ENCODE peak calls at places on chromosomes 13 and 19, in five cellular contexts. O, A, Q, P and Z are unnamed samples.
A peak's percentile ranks its signal among the peaks of the same experiment; 100 is the strongest.

GRCh38 chr13:102394158-102395053 is 7.4 kb downstream of the FGF14 start:
- DNase-seq in O (peak; percentile 87), A (peak; percentile 72), Q (peak; percentile 84), P (peak; percentile 97), Z (peak; percentile 98)

GRCh38 chr13:34412817-34413365 is 529.2 kb upstream of the NBEA start:
- DNase-seq in O (no peak), A (peak; percentile 76), Q (no peak), P (no peak), Z (no peak)

GRCh38 chr13:23765531-23765930 is 123.7 kb downstream of the MIPEP start:
- DNase-seq in O (no peak), A (no peak), Q (no peak), P (no peak), Z (no peak)

GRCh38 chr13:101098873-101099272 is 317.4 kb downstream of the NALCN start:
- DNase-seq in O (no peak), A (no peak), Q (no peak), P (no peak), Z (no peak)

GRCh38 chr19:58007285-58007684 is 4.7 kb upstream of the ZNF606 start:
- DNase-seq in O (peak; percentile 11), A (no peak), Q (no peak), P (peak; percentile 8), Z (no peak)

GRCh38 chr13:24053505-24054251 is 106.8 kb upstream of the SPATA13 start:
- DNase-seq in O (peak; percentile 81), A (peak; percentile 80), Q (no peak), P (peak; percentile 79), Z (no peak)

GRCh38 chr13:108859202-108860012 is 230.0 kb downstream of the MYO16 start:
- DNase-seq in O (peak; percentile 94), A (no peak), Q (no peak), P (no peak), Z (no peak)

GRCh38 chr19:34452671-34453253 is 24.6 kb downstream of the UBA2 start:
- DNase-seq in O (peak; percentile 57), A (no peak), Q (no peak), P (no peak), Z (no peak)

GRCh38 chr19:14544047-14544446 is 14.7 kb downstream of the TECR start:
- DNase-seq in O (no peak), A (peak; percentile 24), Q (no peak), P (no peak), Z (no peak)

GRCh38 chr19:45962021-45962420 is 11.6 kb downstream of the NOVA2 start:
- DNase-seq in O (no peak), A (no peak), Q (no peak), P (no peak), Z (no peak)

GRCh38 chr19:11535792-11536595 is 2.7 kb upstream of the CNN1 start:
- DNase-seq in O (peak; percentile 91), A (peak; percentile 82), Q (peak; percentile 82), P (peak; percentile 85), Z (peak; percentile 68)

GRCh38 chr19:4866595-4867424 is 657 bp downstream of the PLIN3 start:
- DNase-seq in O (peak; percentile 47), A (peak; percentile 47), Q (peak; percentile 54), P (peak; percentile 58), Z (peak; percentile 94)

GRCh38 chr19:447816-448546 is 12.9 kb downstream of the SHC2 start:
- DNase-seq in O (peak; percentile 19), A (no peak), Q (no peak), P (no peak), Z (no peak)

GRCh38 chr19:36972594-36972993 is 56.5 kb downstream of the ZNF568 start:
- DNase-seq in O (no peak), A (no peak), Q (no peak), P (no peak), Z (no peak)

GRCh38 chr19:45507864-45508680 is 793 bp downstream of the VASP start:
- DNase-seq in O (no peak), A (peak; percentile 50), Q (no peak), P (peak; percentile 50), Z (no peak)

GRCh38 chr19:3145909-3146676 is 10.3 kb downstream of the GNA15 start:
- DNase-seq in O (no peak), A (no peak), Q (no peak), P (no peak), Z (no peak)

GRCh38 chr13:93534181-93534700 is 307.6 kb downstream of the GPC6 start:
- DNase-seq in O (no peak), A (no peak), Q (no peak), P (no peak), Z (no peak)

GRCh38 chr19:17049711-17050280 is 23.2 kb upstream of the CPAMD8 start:
- DNase-seq in O (peak; percentile 77), A (peak; percentile 75), Q (no peak), P (no peak), Z (no peak)